ENCODE peak calls at places on chromosomes 1 and 21, in four cellular contexts. D is body of pancreas, B is aorta, Z is uterus. Q is an unnamed sample.
A peak's percentile ranks its signal among the peaks of the same experiment; 100 is the strongest.

GRCh38 chr1:154622503-154623039 is 14.6 kb upstream of the ADAR start:
- DNase-seq in D (no peak), B (no peak), Z (no peak), Q (no peak)

GRCh38 chr1:89974701-89975470 is 20.0 kb upstream of the ZNF326 start:
- DNase-seq in D (no peak), B (no peak), Z (no peak), Q (no peak)

GRCh38 chr1:39524591-39525365 is 33.3 kb downstream of the BMP8A start:
- DNase-seq in D (no peak), B (peak; percentile 56), Z (no peak), Q (no peak)

GRCh38 chr1:198650506-198650905 is 11.7 kb downstream of the PTPRC start:
- DNase-seq in D (no peak), B (no peak), Z (no peak), Q (no peak)

GRCh38 chr1:230351516-230351915 is 74.6 kb downstream of the PGBD5 start:
- DNase-seq in D (no peak), B (no peak), Z (no peak), Q (no peak)

GRCh38 chr1:14334336-14335176 is 263.9 kb upstream of the KAZN start:
- DNase-seq in D (no peak), B (no peak), Z (no peak), Q (no peak)

GRCh38 chr1:3033795-3034100 is 12.5 kb downstream of the ACTRT2 start:
- DNase-seq in D (no peak), B (no peak), Z (no peak), Q (no peak)

GRCh38 chr1:91952187-91952586 is 3.0 kb downstream of the BRDT start:
- DNase-seq in D (no peak), B (no peak), Z (no peak), Q (no peak)

GRCh38 chr1:89993541-89993940 is 1.4 kb upstream of the ZNF326 start:
- DNase-seq in D (no peak), B (no peak), Z (no peak), Q (no peak)

GRCh38 chr21:35559881-35560280 is 500.4 kb downstream of the SETD4 start:
- DNase-seq in D (no peak), B (no peak), Z (no peak), Q (no peak)

GRCh38 chr1:245512980-245513578 is 358.3 kb downstream of the KIF26B start:
- DNase-seq in D (no peak), B (no peak), Z (no peak), Q (no peak)

DNA sequence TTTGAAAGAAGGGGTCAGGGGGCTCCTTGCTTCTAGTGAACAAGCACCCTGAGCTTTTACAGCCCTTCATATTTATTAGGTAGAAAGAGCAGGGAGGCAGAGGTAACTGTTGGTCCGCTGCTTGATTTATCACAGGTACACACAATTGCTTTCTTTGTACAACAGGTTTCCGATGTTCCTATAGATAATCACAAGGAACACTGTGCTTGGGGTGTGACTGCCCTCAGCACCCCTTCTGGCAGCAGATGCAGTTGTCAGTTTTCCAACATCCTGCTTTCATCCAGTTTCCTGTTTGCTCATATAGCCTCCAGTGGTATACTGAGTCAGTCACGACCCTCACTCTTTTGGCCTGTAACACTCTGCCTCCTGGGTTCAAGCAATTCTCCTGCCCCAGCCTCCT is 40.6 kb downstream of the SCP2 start:
- DNase-seq in D (no peak), B (no peak), Z (no peak), Q (no peak)
- H3K27ac ChIP-seq in D (no peak overlapping the region), B (no peak overlapping the region), Z (no peak overlapping the region), Q (no peak overlapping the region)

GRCh38 chr1:185373813-185374524 is 56.9 kb upstream of the IVNS1ABP start:
- DNase-seq in D (no peak), B (no peak), Z (no peak), Q (no peak)
- H3K27ac ChIP-seq in D (no peak overlapping the region), B (no peak overlapping the region), Z (no peak overlapping the region), Q (no peak overlapping the region)

DNA sequence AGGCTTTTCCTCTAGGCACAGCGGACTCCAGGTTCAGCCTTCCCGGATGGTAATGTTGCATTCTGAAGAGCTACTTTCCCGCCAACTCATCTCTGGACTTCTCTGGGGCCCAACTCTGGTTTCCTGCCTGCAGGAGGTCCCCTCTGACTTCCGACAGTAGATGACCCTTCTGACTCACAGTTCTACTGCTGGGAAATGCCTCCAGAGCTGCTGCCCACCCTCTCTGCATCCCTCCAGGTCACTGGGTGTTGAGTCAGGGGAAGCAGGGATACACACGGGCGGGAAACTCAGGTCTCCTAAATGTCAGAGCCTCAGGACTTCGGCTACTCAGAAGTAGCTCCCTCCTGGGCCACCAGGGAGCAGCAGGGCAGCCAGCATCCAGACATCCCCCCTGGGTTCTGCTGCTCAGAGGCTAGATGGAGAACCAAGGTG is 2.1 kb upstream of the KIF21B start:
- DNase-seq in D (no peak), B (peak; percentile 64), Z (no peak), Q (no peak)
- H3K27ac ChIP-seq in D (no peak overlapping the region), B (no peak overlapping the region), Z (no peak overlapping the region), Q (peak overlapping the region; percentile 22)

DNA sequence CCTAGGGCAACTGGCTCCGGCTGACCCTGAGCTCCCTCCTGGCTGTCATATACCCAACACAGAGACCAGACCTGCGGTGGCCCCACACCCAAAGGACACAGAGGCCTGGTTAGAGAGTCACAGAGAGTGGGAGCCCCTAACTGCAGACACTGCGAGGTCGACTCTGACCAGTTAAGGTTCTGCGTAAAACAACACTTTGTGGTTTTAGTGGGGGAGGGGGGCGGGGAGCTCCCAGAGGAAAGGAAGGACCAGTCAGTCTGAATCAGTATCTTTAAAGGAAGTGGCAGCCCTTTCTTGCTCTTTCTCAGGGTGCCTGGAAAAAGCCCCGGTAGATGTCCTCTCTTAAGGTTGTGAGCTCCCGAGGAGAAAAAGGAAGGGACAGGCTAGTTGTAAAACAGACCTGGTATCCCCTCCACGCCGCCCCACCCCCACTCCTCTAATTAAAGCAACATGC is 2.4 kb downstream of the SSBP3 start:
- DNase-seq in D (no peak), B (no peak), Z (no peak), Q (no peak)
- H3K27ac ChIP-seq in D (no peak overlapping the region), B (no peak overlapping the region), Z (peak overlapping the region; percentile 74), Q (no peak overlapping the region)

DNA sequence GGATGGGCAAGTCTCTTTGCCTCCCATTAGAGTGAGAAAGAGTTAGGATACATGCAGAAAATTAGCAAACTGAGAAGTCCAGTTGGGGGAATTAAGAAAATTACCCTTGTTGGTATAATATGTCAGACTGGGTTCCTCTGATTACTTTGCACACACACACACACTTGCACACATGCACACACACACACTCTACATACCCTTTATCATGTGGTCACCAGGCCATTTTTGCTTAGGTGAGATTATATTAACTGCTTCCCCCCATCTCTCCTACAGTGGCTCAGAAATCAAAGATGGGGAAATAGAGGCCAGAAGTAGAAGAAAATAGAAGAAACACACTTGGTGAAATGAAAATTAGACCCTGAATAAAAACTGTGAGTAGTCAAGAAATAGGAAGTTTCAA is 917 bp upstream of the LIX1L start:
- DNase-seq in D (no peak), B (no peak), Z (no peak), Q (no peak)
- H3K27ac ChIP-seq in D (no peak overlapping the region), B (no peak overlapping the region), Z (peak overlapping the region; percentile 97), Q (no peak overlapping the region)

DNA sequence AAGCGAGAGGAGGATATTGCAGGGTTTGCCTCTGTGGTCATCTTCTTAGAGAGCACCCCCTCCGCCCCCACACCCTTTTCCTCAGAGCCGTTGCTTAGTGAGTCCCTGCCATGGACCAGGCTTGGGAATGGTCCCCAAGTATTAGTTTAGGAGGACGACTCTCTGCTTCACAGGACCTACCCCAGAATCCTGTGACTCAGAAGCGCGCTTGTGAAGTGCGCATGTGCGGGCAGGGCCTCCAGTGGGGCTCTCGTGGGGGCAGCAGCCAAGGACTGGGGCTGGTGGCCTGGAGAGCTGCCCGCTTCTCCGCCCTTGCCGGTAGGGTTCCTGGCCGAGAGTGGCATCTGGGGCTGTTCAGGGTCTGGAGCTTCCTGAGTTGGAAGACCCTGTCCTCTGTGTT is 37.3 kb upstream of the HMGN1 start:
- DNase-seq in D (peak; percentile 60), B (no peak), Z (peak; percentile 50), Q (no peak)
- H3K27ac ChIP-seq in D (peak overlapping the region; percentile 84), B (peak overlapping the region; percentile 6), Z (peak overlapping the region; percentile 70), Q (peak overlapping the region; percentile 70)

GRCh38 chr1:121443131-121443530 is 258.4 kb downstream of the SRGAP2C start:
- DNase-seq in D (no peak), B (no peak), Z (no peak), Q (no peak)
- H3K27ac ChIP-seq in D (no peak overlapping the region), B (no peak overlapping the region), Z (no peak overlapping the region), Q (no peak overlapping the region)

DNA sequence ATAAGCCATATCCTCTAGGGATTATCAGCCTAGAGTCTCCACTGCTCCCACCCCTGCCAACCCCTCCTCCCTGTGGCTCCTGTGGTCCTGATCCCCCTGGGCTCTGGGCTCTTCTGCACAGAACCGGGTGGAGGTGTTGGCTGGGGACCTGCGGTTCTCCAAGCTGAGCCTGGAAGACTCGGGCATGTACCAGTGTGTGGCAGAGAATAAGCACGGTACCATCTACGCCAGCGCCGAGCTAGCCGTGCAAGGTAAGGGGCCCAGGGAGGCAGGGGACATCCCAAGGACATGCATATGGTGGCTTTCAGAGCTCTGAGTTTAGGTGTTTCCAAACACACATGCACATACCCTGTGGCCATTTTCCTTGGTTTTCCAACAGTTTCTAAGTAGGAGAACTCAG is 19.3 kb downstream of the CNTN2 start:
- DNase-seq in D (no peak), B (no peak), Z (no peak), Q (no peak)
- H3K27ac ChIP-seq in D (no peak overlapping the region), B (no peak overlapping the region), Z (no peak overlapping the region), Q (peak overlapping the region; percentile 74)

Q was measured in substantia nigra.